ENCODE peak calls at places on chromosomes 13 and 19, in six cellular contexts. T is lung microvascular endothelial cell; Y is kidney; B is activated CD4-positive, alpha-beta T cell treated with anti-CD3 and anti-CD28 coated beads, Interleukin-2, amount 50 U/mL, for 24 hours; U is iPS-NIHi11; A is neural progenitor cell. R is an unnamed sample.

GRCh38 chr19:41541990-41542584 is 33.9 kb upstream of the CEACAM21 start:
- DNase-seq in U (peak), A (peak), T (peak), B (no peak), Y (no peak), R (peak)

GRCh38 chr13:110403721-110404120 is 96.6 kb downstream of the COL4A2 start:
- DNase-seq in U (no peak), T (no peak), A (no peak), B (no peak), Y (no peak), R (peak)

GRCh38 chr19:48513289-48514122 is 1.9 kb upstream of the LMTK3 start:
- DNase-seq in U (peak), A (peak), T (peak), B (peak), Y (peak), R (peak)

GRCh38 chr19:43372462-43372861 is 19.0 kb downstream of the CD177 start:
- DNase-seq in T (peak), A (no peak), Y (no peak), U (no peak), B (no peak), R (peak)

GRCh38 chr19:4583961-4584669 is 24.6 kb upstream of the SEMA6B start:
- DNase-seq in U (peak), T (peak), B (no peak), A (peak), Y (peak), R (no peak)

GRCh38 chr19:12815088-12815487 is 8.7 kb downstream of the RNASEH2A start:
- DNase-seq in U (no peak), B (no peak), A (no peak), T (no peak), Y (no peak), R (no peak)

GRCh38 chr13:59587971-59588716 is 575.6 kb downstream of the DIAPH3 start:
- DNase-seq in U (no peak), Y (no peak), B (no peak), T (no peak), A (peak), R (no peak)

GRCh38 chr19:36140289-36141038 is 598 bp downstream of the CAPNS1 start:
- DNase-seq in Y (peak), B (peak), U (peak), T (peak), A (peak), R (peak)

GRCh38 chr19:8022275-8022674 is 16.8 kb upstream of the ELAVL1 start:
- DNase-seq in T (no peak), A (no peak), Y (no peak), U (no peak), B (no peak), R (no peak)

GRCh38 chr19:39795001-39795400 is 16.3 kb downstream of the LEUTX start:
- DNase-seq in B (no peak), Y (no peak), U (no peak), A (no peak), T (no peak), R (no peak)

GRCh38 chr13:102142473-102142826 is 259.4 kb downstream of the FGF14 start:
- DNase-seq in B (no peak), Y (no peak), T (no peak), U (no peak), A (no peak), R (no peak)

GRCh38 chr19:11067356-11068113 is 21.7 kb upstream of the LDLR start:
- DNase-seq in Y (no peak), A (no peak), B (no peak), U (no peak), T (no peak), R (peak)

GRCh38 chr13:20435616-20436368 is 89.9 kb downstream of the CRYL1 start:
- DNase-seq in A (no peak), U (no peak), Y (no peak), B (no peak), T (no peak), R (no peak)

GRCh38 chr13:46352810-46353209 is 34.2 kb downstream of the RUBCNL start:
- DNase-seq in A (no peak), B (no peak), U (no peak), T (no peak), Y (no peak), R (no peak)

GRCh38 chr13:62510906-62511655 is 1095.4 kb upstream of the PCDH20 start:
- DNase-seq in Y (no peak), U (peak), A (no peak), T (no peak), B (no peak), R (no peak)

GRCh38 chr19:14135985-14136508 is 342 bp downstream of the ASF1B start:
- DNase-seq in U (no peak), T (no peak), Y (peak), B (no peak), A (no peak), R (no peak)

GRCh38 chr13:112434937-112435523 is 58.9 kb downstream of the SPACA7 start:
- DNase-seq in B (no peak), A (no peak), U (no peak), T (no peak), Y (no peak), R (no peak)

GRCh38 chr13:19985219-19985556 is 26.7 kb downstream of the ZMYM2 start:
- DNase-seq in U (no peak), T (no peak), A (no peak), Y (no peak), B (no peak), R (no peak)

GRCh38 chr13:84606616-84607015 is 724.3 kb upstream of the SLITRK1 start:
- DNase-seq in A (no peak), Y (no peak), T (no peak), B (no peak), U (no peak), R (no peak)

GRCh38 chr19:49058592-49058991 is 1.0 kb upstream of the CGB7 start:
- DNase-seq in T (peak), B (no peak), Y (no peak), A (peak), U (peak), R (peak)

GRCh38 chr13:77466757-77467156 is 68.7 kb upstream of the SCEL start:
- DNase-seq in B (no peak), U (no peak), Y (no peak), A (no peak), T (no peak), R (no peak)

GRCh38 chr13:74557870-74558269 is 423.7 kb upstream of the KLF12 start:
- DNase-seq in Y (no peak), U (no peak), A (no peak), T (no peak), B (no peak), R (no peak)

GRCh38 chr19:56094449-56094848 is 26.6 kb downstream of the ZNF787 start:
- DNase-seq in A (no peak), Y (peak), T (no peak), B (no peak), U (no peak), R (no peak)

GRCh38 chr13:18739310-18739709 is 442.3 kb downstream of the TUBA3C start:
- DNase-seq in B (no peak), A (no peak), Y (no peak), T (no peak), U (no peak), R (no peak)

GRCh38 chr13:29707876-29708543 is 112.5 kb upstream of the SLC7A1 start:
- DNase-seq in A (peak), Y (no peak), U (peak), T (peak), B (peak), R (peak)

GRCh38 chr13:60654405-60654804 is 257.4 kb downstream of the TDRD3 start:
- DNase-seq in B (no peak), U (no peak), T (peak), A (peak), Y (no peak), R (peak)

GRCh38 chr13:39676315-39676876 is 20.9 kb downstream of the COG6 start:
- DNase-seq in Y (no peak), A (peak), T (peak), U (no peak), B (no peak), R (peak)